ENCODE peak calls at places on chromosomes 13 and 19, in nine cellular contexts. P, D, T, L, V, N, O, A and G are unnamed samples.

GRCh38 chr13:66563076-66563475 is 667.1 kb downstream of the PCDH9 start:
- DNase-seq in P (no peak), D (no peak), T (no peak), L (no peak), V (no peak), N (no peak), O (no peak), A (no peak), G (no peak)

GRCh38 chr13:45728759-45729158 is 26.6 kb downstream of the CBY2 start:
- DNase-seq in P (no peak), D (no peak), T (no peak), L (no peak), V (peak), N (no peak), O (peak), A (no peak), G (no peak)

GRCh38 chr13:113657851-113658741 is at the start of gene ATP4B:
- DNase-seq in P (no peak), D (no peak), T (no peak), L (no peak), V (peak), N (no peak), O (no peak), A (no peak), G (no peak)

GRCh38 chr19:49718511-49718910 is 27.6 kb downstream of the CPT1C start:
- DNase-seq in P (no peak), D (no peak), T (no peak), L (peak), V (no peak), N (no peak), O (peak), A (no peak), G (no peak)

GRCh38 chr13:49308977-49309408 is 61.3 kb downstream of the CDADC1 start:
- DNase-seq in P (no peak), D (no peak), T (no peak), L (no peak), V (peak), N (no peak), O (no peak), A (no peak), G (no peak)

GRCh38 chr13:25330541-25330940 is 29.1 kb downstream of the NUP58 start:
- DNase-seq in P (no peak), D (no peak), T (no peak), L (no peak), V (no peak), N (no peak), O (peak), A (no peak), G (no peak)

GRCh38 chr13:94315188-94315587 is 164.3 kb downstream of the DCT start:
- DNase-seq in P (no peak), D (no peak), T (no peak), L (no peak), V (no peak), N (no peak), O (no peak), A (no peak), G (no peak)

GRCh38 chr19:38649305-38650179 is 2.1 kb downstream of the ACTN4 start:
- DNase-seq in P (no peak), D (no peak), T (no peak), L (peak), V (no peak), N (no peak), O (no peak), A (no peak), G (no peak)

GRCh38 chr19:16587031-16588023 is 15.1 kb upstream of the SLC35E1 start:
- DNase-seq in P (no peak), D (peak), T (no peak), L (peak), V (no peak), N (peak), O (peak), A (no peak), G (no peak)

GRCh38 chr13:93151277-93151676 is 75.3 kb upstream of the GPC6 start:
- DNase-seq in P (no peak), D (no peak), T (no peak), L (peak), V (no peak), N (no peak), O (peak), A (no peak), G (peak)